ENCODE peak calls at places on chromosomes 12 and 14, in six cellular contexts. One of them, this sample, is unnamed.

GRCh38 chr12:27984275-27984674 is 11.7 kb upstream of the PTHLH start:
- DNase-seq in GM10248: no peak
- DNase-seq in HEK293T: no peak
- DNase-seq in iris pigment epithelial cell: peak
- DNase-seq in GM23248: peak
- DNase-seq in AG09309: no peak
- DNase-seq in this sample: peak

GRCh38 chr12:9741726-9742125 is 8.8 kb upstream of the CLECL1 start:
- DNase-seq in AG09309: no peak
- DNase-seq in HEK293T: no peak
- DNase-seq in iris pigment epithelial cell: no peak
- DNase-seq in GM23248: no peak
- DNase-seq in GM10248: peak
- DNase-seq in this sample: no peak

GRCh38 chr12:127401005-127401404 is 866.0 kb upstream of the TMEM132C start:
- DNase-seq in HEK293T: no peak
- DNase-seq in GM10248: no peak
- DNase-seq in GM23248: peak
- DNase-seq in AG09309: no peak
- DNase-seq in iris pigment epithelial cell: peak
- DNase-seq in this sample: peak

GRCh38 chr14:37063467-37064240 is 108.8 kb downstream of the SLC25A21 start:
- DNase-seq in AG09309: no peak
- DNase-seq in GM23248: no peak
- DNase-seq in GM10248: no peak
- DNase-seq in HEK293T: no peak
- DNase-seq in iris pigment epithelial cell: no peak
- DNase-seq in this sample: no peak

GRCh38 chr14:94540031-94540794 is 21.0 kb upstream of the SERPINA4 start:
- DNase-seq in iris pigment epithelial cell: peak
- DNase-seq in AG09309: peak
- DNase-seq in GM10248: no peak
- DNase-seq in GM23248: peak
- DNase-seq in HEK293T: no peak
- DNase-seq in this sample: no peak

GRCh38 chr14:69428289-69428998 is 30.0 kb downstream of the SLC39A9 start:
- DNase-seq in iris pigment epithelial cell: no peak
- DNase-seq in HEK293T: no peak
- DNase-seq in GM10248: peak
- DNase-seq in GM23248: no peak
- DNase-seq in AG09309: no peak
- DNase-seq in this sample: no peak

GRCh38 chr14:55122441-55122986 is 6.5 kb upstream of the LGALS3 start:
- DNase-seq in GM23248: no peak
- DNase-seq in HEK293T: no peak
- DNase-seq in AG09309: no peak
- DNase-seq in GM10248: no peak
- DNase-seq in iris pigment epithelial cell: peak
- DNase-seq in this sample: peak

GRCh38 chr14:24426912-24427536 is 2.4 kb downstream of the CBLN3 start:
- DNase-seq in GM23248: no peak
- DNase-seq in GM10248: no peak
- DNase-seq in iris pigment epithelial cell: no peak
- DNase-seq in AG09309: no peak
- DNase-seq in HEK293T: no peak
- DNase-seq in this sample: no peak

GRCh38 chr12:32906407-32907165 is 10.0 kb upstream of the PKP2 start:
- DNase-seq in AG09309: no peak
- DNase-seq in GM10248: peak
- DNase-seq in HEK293T: no peak
- DNase-seq in GM23248: no peak
- DNase-seq in iris pigment epithelial cell: no peak
- DNase-seq in this sample: no peak

GRCh38 chr12:75725505-75726120 is 214.2 kb upstream of the KRR1 start:
- DNase-seq in GM10248: no peak
- DNase-seq in GM23248: peak
- DNase-seq in AG09309: no peak
- DNase-seq in HEK293T: peak
- DNase-seq in iris pigment epithelial cell: peak
- DNase-seq in this sample: peak

GRCh38 chr12:26188132-26188531 is 7.2 kb upstream of the SSPN start:
- DNase-seq in AG09309: peak
- DNase-seq in GM10248: no peak
- DNase-seq in HEK293T: no peak
- DNase-seq in iris pigment epithelial cell: peak
- DNase-seq in GM23248: peak
- DNase-seq in this sample: peak

GRCh38 chr12:50112456-50113218 is 601 bp downstream of the COX14 start:
- DNase-seq in GM10248: no peak
- DNase-seq in GM23248: no peak
- DNase-seq in iris pigment epithelial cell: no peak
- DNase-seq in HEK293T: peak
- DNase-seq in AG09309: no peak
- DNase-seq in this sample: peak

GRCh38 chr12:10554228-10554970 is 48.7 kb downstream of the EIF2S3B start:
- DNase-seq in GM23248: no peak
- DNase-seq in HEK293T: no peak
- DNase-seq in iris pigment epithelial cell: no peak
- DNase-seq in AG09309: no peak
- DNase-seq in GM10248: no peak
- DNase-seq in this sample: no peak

GRCh38 chr12:2344892-2345291 is 292.1 kb downstream of the CACNA1C start:
- DNase-seq in AG09309: no peak
- DNase-seq in HEK293T: no peak
- DNase-seq in GM10248: no peak
- DNase-seq in GM23248: no peak
- DNase-seq in iris pigment epithelial cell: no peak
- DNase-seq in this sample: no peak

GRCh38 chr12:84842406-84843013 is 70.1 kb downstream of the SLC6A15 start:
- DNase-seq in AG09309: peak
- DNase-seq in iris pigment epithelial cell: peak
- DNase-seq in GM23248: peak
- DNase-seq in HEK293T: peak
- DNase-seq in GM10248: peak
- DNase-seq in this sample: peak

GRCh38 chr12:67943295-67943892 is 45.9 kb upstream of the IFNG-AS1 start:
- DNase-seq in HEK293T: peak
- DNase-seq in iris pigment epithelial cell: peak
- DNase-seq in GM10248: peak
- DNase-seq in AG09309: peak
- DNase-seq in GM23248: peak
- DNase-seq in this sample: peak

GRCh38 chr12:71878208-71878607 is 38.6 kb downstream of the TBC1D15 start:
- DNase-seq in iris pigment epithelial cell: no peak
- DNase-seq in GM10248: no peak
- DNase-seq in GM23248: no peak
- DNase-seq in AG09309: no peak
- DNase-seq in HEK293T: no peak
- DNase-seq in this sample: no peak

GRCh38 chr12:52612431-52613290 is 5.7 kb downstream of the KRT73 start:
- DNase-seq in GM23248: no peak
- DNase-seq in AG09309: no peak
- DNase-seq in GM10248: no peak
- DNase-seq in iris pigment epithelial cell: no peak
- DNase-seq in HEK293T: no peak
- DNase-seq in this sample: no peak

GRCh38 chr14:91261115-91261514 is 16.6 kb upstream of the GPR68 start:
- DNase-seq in GM23248: no peak
- DNase-seq in iris pigment epithelial cell: no peak
- DNase-seq in AG09309: no peak
- DNase-seq in GM10248: no peak
- DNase-seq in HEK293T: no peak
- DNase-seq in this sample: no peak

GRCh38 chr14:104697892-104698583 is 8.6 kb downstream of the INF2 start:
- DNase-seq in GM10248: no peak
- DNase-seq in AG09309: no peak
- DNase-seq in iris pigment epithelial cell: no peak
- DNase-seq in HEK293T: no peak
- DNase-seq in GM23248: no peak
- DNase-seq in this sample: peak

This sample was measured in AG20443.